ENCODE peak calls at places on chromosomes 13 and 19, in eight cellular contexts. W is suprapubic skin, C is progenitor cell of endocrine pancreas, F is heart right ventricle, N is uterus, I is Calu3, Z is natural killer cell, J is cardiac muscle cell. A is an unnamed sample.
A peak's percentile ranks its signal among the peaks of the same experiment; 100 is the strongest.

GRCh38 chr19:3196933-3197205 is 11.1 kb downstream of the NCLN start:
- DNase-seq in W (no peak), C (no peak), F (no peak), N (no peak), I (no peak), Z (no peak), J (no peak), A (no peak)

GRCh38 chr19:40519352-40520322 is 52.8 kb downstream of the SPTBN4 start:
- DNase-seq in W (no peak), C (no peak), F (no peak), N (no peak), I (peak; percentile 74), Z (no peak), J (peak; percentile 57), A (no peak)

GRCh38 chr19:43464089-43464775 is 1.2 kb downstream of the LYPD3 start:
- DNase-seq in W (peak; percentile 90), C (peak; percentile 39), F (peak; percentile 85), N (peak; percentile 81), I (peak; percentile 75), Z (peak; percentile 81), J (no peak), A (peak; percentile 77)

GRCh38 chr13:24207841-24208240 is 47.3 kb downstream of the SPATA13 start:
- DNase-seq in W (no peak), C (no peak), F (no peak), N (no peak), I (no peak), Z (no peak), J (no peak), A (no peak)

GRCh38 chr13:43348397-43348796 is 325.0 kb downstream of the DNAJC15 start:
- DNase-seq in W (no peak), C (no peak), F (no peak), N (no peak), I (no peak), Z (no peak), J (no peak), A (no peak)

GRCh38 chr19:32895384-32895783 is 25.8 kb upstream of the SLC7A9 start:
- DNase-seq in W (no peak), C (no peak), F (no peak), N (no peak), I (no peak), Z (no peak), J (no peak), A (no peak)

GRCh38 chr19:4172861-4173473 is 9.4 kb downstream of the SIRT6 start:
- DNase-seq in W (no peak), C (peak; percentile 85), F (peak; percentile 56), N (no peak), I (peak; percentile 71), Z (peak; percentile 73), J (peak; percentile 52), A (peak; percentile 83)

GRCh38 chr19:22144394-22144793 is 52.4 kb downstream of the ZNF676 start:
- DNase-seq in W (no peak), C (no peak), F (no peak), N (no peak), I (no peak), Z (no peak), J (peak; percentile 26), A (no peak)

GRCh38 chr19:1258707-1259205 is 10.4 kb downstream of the MIDN start:
- DNase-seq in W (no peak), C (no peak), F (no peak), N (no peak), I (no peak), Z (no peak), J (no peak), A (no peak)

GRCh38 chr13:105702441-105702840 is 833.0 kb downstream of the EFNB2 start:
- DNase-seq in W (no peak), C (no peak), F (no peak), N (no peak), I (no peak), Z (no peak), J (no peak), A (no peak)

GRCh38 chr13:33153421-33154381 is 131.9 kb downstream of the STARD13 start:
- DNase-seq in W (no peak), C (no peak), F (peak; percentile 73), N (peak; percentile 47), I (no peak), Z (no peak), J (peak; percentile 61), A (no peak)

GRCh38 chr19:51327066-51327985 is 14.6 kb downstream of the VSIG10L start:
- DNase-seq in W (peak; percentile 67), C (no peak), F (no peak), N (no peak), I (peak; percentile 70), Z (peak; percentile 35), J (peak; percentile 74), A (no peak)
- TF ChIP-seq CTCF in W (no peak), C (peak; percentile 24), F (no peak), N (no peak), I (peak; percentile 29), Z (no peak), J (peak; percentile 25), A (no peak)

GRCh38 chr13:110262944-110263343 is 44.0 kb downstream of the COL4A1 start:
- DNase-seq in W (no peak), C (no peak), F (peak; percentile 53), N (no peak), I (no peak), Z (no peak), J (no peak), A (no peak)

GRCh38 chr13:110262082-110262436 is 44.9 kb downstream of the COL4A1 start:
- DNase-seq in W (no peak), C (no peak), F (no peak), N (no peak), I (no peak), Z (no peak), J (no peak), A (no peak)

GRCh38 chr13:110261166-110262081 is 45.5 kb downstream of the COL4A1 start:
- DNase-seq in W (no peak), C (no peak), F (no peak), N (no peak), I (peak; percentile 6), Z (no peak), J (no peak), A (no peak)

GRCh38 chr13:110263906-110264305 is 43.1 kb downstream of the COL4A1 start:
- DNase-seq in W (no peak), C (no peak), F (peak; percentile 57), N (peak; percentile 71), I (no peak), Z (no peak), J (no peak), A (no peak)

GRCh38 chr13:110262494-110262893 is 44.5 kb downstream of the COL4A1 start:
- DNase-seq in W (no peak), C (no peak), F (no peak), N (no peak), I (no peak), Z (no peak), J (no peak), A (no peak)
- TF ChIP-seq CTCF in W (no peak), C (no peak), F (no peak), N (no peak), I (no peak), Z (no peak), J (no peak), A (no peak)

GRCh38 chr19:30029721-30030510 is 87.9 kb downstream of the URI1 start:
- DNase-seq in W (no peak), C (no peak), F (no peak), N (no peak), I (no peak), Z (no peak), J (no peak), A (no peak)

GRCh38 chr19:30024091-30024490 is 82.1 kb downstream of the URI1 start:
- DNase-seq in W (no peak), C (no peak), F (no peak), N (no peak), I (no peak), Z (no peak), J (no peak), A (no peak)

GRCh38 chr19:30028992-30029343 is 86.9 kb downstream of the URI1 start:
- DNase-seq in W (no peak), C (no peak), F (no peak), N (no peak), I (no peak), Z (no peak), J (no peak), A (no peak)

GRCh38 chr19:30028118-30028991 is 86.3 kb downstream of the URI1 start:
- DNase-seq in W (no peak), C (no peak), F (no peak), N (no peak), I (no peak), Z (no peak), J (no peak), A (no peak)

GRCh38 chr19:30026933-30027332 is 84.9 kb downstream of the URI1 start:
- DNase-seq in W (no peak), C (no peak), F (no peak), N (no peak), I (no peak), Z (no peak), J (no peak), A (no peak)
- TF ChIP-seq CTCF in W (no peak), C (no peak), F (no peak), N (no peak), I (no peak), Z (no peak), J (no peak), A (no peak)

DNA sequence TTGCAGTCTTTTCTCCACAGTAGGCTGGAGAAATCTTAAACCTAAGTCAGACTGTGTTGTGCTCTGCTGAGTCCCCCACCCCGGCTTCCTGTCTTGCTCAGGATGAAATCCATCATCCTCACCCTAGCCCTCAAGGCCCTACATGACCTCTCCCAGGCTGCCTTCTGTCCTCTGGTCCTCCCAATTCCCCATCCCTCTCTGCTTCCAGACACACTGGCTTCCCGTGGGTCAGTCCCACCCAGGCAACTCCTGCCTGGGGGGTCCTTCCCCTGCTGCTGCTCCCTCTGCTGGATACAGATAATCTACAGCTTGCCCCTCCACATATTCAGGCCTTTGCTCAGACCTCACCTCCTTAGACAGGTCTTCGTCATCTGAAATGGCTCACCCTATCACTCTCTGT is 18.4 kb upstream of the CBY2 start:
- DNase-seq in W (no peak), C (no peak), F (no peak), N (no peak), I (no peak), Z (no peak), J (no peak), A (no peak)
- TF ChIP-seq CTCF in W (no peak), C (peak; percentile 18), F (no peak), N (no peak), I (no peak), Z (no peak), J (no peak), A (peak; percentile 53)